ENCODE peak calls at places on chromosome 17, in four cellular contexts. O is K562, Z is HepG2, C is IMR-90. K is an unnamed sample.

GRCh38 chr17:37025847-37026533 is 77.2 kb downstream of the AATF start:
- DNase-seq in O (no peak), Z (no peak), C (no peak), K (no peak)

GRCh38 chr17:58918879-58919278 is 163.2 kb downstream of the PPM1E start:
- DNase-seq in O (no peak), Z (no peak), C (no peak), K (no peak)

GRCh38 chr17:39027037-39027436 is 59.8 kb upstream of the FBXO47 start:
- DNase-seq in O (no peak), Z (no peak), C (no peak), K (peak)

GRCh38 chr17:39144414-39144813 is 7.0 kb downstream of the PLXDC1 start:
- DNase-seq in O (no peak), Z (no peak), C (peak), K (no peak)

GRCh38 chr17:76467366-76467765 is at the start of gene AANAT:
- DNase-seq in O (no peak), Z (no peak), C (no peak), K (no peak)

GRCh38 chr17:72639711-72640110 is 452.8 kb downstream of the SLC39A11 start:
- DNase-seq in O (no peak), Z (no peak), C (no peak), K (no peak)

GRCh38 chr17:36072431-36073121 is 8.5 kb downstream of the CCL18 start:
- DNase-seq in O (peak), Z (peak), C (peak), K (peak)

GRCh38 chr17:62703269-62703775 is 75.9 kb downstream of the MRC2 start:
- DNase-seq in O (no peak), Z (no peak), C (peak), K (peak)

DNA sequence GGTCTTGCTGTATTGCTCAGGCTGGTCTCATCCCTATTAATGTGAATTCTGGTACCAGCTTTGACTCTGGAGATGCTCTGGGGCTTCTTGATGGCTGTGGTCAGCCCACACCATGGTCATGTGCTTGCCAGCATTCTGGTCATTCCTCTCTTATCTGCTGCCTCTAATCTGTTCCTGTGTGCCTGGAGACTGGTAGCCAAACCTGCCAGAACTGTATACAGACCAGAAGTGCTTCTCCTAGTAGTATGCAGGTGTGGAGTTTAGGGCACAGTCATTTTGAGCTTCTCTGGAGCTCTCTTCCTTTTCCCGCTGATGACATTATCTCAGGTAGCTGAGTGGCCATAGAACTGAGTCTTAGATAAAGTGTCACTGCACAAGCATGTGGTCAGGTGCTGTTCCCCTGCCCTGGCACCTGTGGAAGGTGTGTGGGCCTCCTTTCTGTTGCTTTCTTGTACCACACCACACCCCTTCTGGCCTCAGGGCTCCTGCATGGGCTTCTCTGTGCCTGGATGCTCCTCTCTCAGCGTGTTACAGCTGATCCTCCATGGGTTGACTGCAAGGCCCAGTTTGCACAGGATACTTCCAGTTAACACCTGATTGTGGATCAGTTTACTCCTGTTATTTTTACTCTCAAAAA is 162.7 kb downstream of the SPECC1 start:
- DNase-seq in O (no peak), Z (peak), C (peak), K (no peak)
- TF ChIP-seq MAZ in O (no peak), Z (no peak), C (no peak), K (no peak)

GRCh38 chr17:7356072-7356549 is 1.2 kb downstream of the TMEM95 start:
- DNase-seq in O (peak), Z (no peak), C (peak), K (peak)
- TF ChIP-seq MAZ in O (peak), Z (peak), C (peak), K (peak)

DNA sequence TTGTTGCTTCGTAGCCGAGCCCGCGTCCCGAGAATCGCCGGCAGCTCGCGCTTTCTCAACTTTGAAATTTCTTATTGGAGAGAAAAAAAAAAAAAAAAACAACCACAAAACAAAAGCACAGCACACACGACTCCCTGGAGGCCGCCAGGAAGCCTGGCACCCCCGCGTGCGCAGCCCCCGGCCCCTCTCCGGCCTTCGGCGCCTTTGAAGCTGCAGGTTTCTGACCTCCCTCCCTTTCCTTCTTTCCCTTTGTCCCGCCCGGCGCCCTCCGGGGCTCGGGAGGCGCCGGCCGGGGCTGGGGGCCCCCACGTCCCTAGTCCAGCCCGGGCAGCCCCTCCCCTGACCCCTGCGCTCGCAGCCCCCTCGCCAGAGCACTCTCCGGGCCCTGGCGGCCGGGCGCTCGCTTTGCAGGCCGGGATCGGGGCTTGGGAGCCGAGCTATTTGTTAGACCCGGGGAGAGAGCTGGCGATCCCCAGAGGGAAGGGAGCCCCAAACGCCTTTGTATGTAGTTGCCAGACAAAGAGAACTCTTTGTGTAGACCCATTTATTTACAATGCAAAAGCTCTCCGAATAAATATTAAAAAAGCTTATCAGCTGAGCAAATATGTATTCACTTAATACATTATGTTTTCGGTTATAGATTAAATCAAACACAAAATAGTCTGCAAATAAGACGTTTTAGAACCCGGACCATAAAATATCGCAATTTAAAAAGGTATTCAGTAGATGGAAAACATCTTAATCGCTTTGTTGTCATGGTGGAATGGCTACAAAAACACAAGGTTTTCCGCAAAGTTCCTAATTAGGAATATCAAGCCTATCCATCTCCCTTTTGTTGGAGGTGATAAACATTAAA is 2.3 kb downstream of the BAHCC1 start:
- DNase-seq in O (no peak), Z (peak), C (peak), K (peak)
- TF ChIP-seq MAZ in O (no peak), Z (no peak), C (no peak), K (no peak)

GRCh38 chr17:7651959-7652658 is 1.4 kb downstream of the ATP1B2 start:
- DNase-seq in O (no peak), Z (no peak), C (no peak), K (no peak)

GRCh38 chr17:7652659-7653343 is 2.1 kb downstream of the ATP1B2 start:
- DNase-seq in O (no peak), Z (no peak), C (no peak), K (no peak)

GRCh38 chr17:7654832-7655540 is 4.3 kb downstream of the ATP1B2 start:
- DNase-seq in O (no peak), Z (no peak), C (peak), K (no peak)

GRCh38 chr17:7651097-7651958 is 602 bp downstream of the ATP1B2 start:
- DNase-seq in O (peak), Z (no peak), C (no peak), K (no peak)

GRCh38 chr17:7650509-7651096 is at the start of gene ATP1B2:
- DNase-seq in O (peak), Z (peak), C (no peak), K (peak)
- TF ChIP-seq MAZ in O (peak), Z (no peak), C (no peak), K (no peak)

DNA sequence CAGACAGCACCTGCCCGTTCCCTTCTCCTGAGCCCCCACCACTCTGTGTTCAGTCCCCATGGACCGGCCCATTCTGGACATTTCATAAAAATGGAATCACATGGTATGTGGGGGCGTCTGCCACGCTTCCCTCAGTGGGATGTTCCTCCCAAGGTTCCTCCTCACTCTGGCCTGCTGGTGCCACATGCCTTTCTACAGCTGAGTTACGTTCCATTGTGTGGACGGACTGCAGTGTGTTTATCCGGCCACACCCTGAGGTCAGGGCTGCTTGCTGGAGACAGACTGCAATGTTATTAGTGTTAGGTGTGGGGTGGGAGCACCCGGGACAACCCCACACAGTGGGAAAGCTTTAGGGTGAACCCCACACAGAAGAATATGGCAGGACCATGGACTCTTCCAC is 5.9 kb upstream of the AATK start:
- DNase-seq in O (no peak), Z (peak), C (peak), K (no peak)
- TF ChIP-seq MAZ in O (no peak), Z (no peak), C (no peak), K (no peak)

GRCh38 chr17:55120651-55121050 is 144.1 kb upstream of the HLF start:
- DNase-seq in O (no peak), Z (no peak), C (no peak), K (no peak)

GRCh38 chr17:55122114-55122513 is 142.6 kb upstream of the HLF start:
- DNase-seq in O (no peak), Z (no peak), C (no peak), K (no peak)

GRCh38 chr17:55121268-55121667 is 143.5 kb upstream of the HLF start:
- DNase-seq in O (no peak), Z (no peak), C (no peak), K (no peak)

GRCh38 chr17:55124730-55125129 is 140.0 kb upstream of the HLF start:
- DNase-seq in O (no peak), Z (no peak), C (no peak), K (no peak)
- TF ChIP-seq MAZ in O (no peak), Z (no peak), C (no peak), K (no peak)

GRCh38 chr17:17096438-17097178 is 54.4 kb downstream of the MPRIP start:
- DNase-seq in O (no peak), Z (peak), C (peak), K (no peak)
- TF ChIP-seq MAZ in O (no peak), Z (no peak), C (no peak), K (no peak)

DNA sequence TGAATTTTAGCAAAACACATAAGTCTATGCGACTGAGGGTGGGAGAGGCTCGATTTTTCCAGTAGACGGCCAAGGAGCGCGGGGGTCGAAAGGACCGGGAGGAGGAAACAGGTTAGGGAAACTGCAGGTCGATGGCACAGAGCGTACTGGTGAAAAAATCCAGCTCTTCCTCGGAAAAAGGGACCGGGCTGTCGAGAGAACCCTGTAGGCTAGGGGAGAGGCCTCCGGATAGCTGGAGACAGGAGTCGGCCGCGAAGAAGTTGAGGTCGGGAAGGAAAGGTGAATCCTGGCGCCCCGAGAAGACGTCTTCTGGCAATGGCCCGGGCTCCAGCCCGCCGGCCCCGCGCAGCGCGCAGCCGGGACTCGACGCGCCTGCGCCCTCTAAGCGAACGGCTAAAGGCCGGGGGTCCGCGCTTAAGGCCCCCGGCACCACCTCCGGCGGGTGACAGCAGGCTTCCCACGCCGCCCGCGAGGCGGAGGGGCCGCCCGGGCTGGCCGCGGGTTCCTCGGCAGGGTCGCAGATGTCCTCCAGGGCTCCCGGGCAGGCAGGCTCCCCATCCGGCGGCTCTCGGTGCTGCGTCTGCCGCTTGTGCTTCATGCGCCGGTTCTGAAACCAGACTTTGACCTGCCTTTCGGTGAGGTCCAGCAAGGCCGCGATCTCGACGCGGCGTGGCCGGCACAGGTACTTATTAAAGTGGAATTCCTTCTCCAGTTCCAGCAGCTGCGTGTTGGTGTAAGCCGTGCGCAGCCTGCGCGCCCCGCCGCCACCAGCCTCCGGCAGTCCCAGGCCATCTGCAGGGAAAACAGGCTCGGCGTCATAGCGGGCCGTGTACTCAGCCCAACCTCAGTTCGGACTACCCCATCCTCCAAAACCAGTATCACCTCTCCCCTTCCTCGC is 1.7 kb downstream of the HOXB2 start:
- DNase-seq in O (no peak), Z (no peak), C (peak), K (peak)
- TF ChIP-seq MAZ in O (no peak), Z (no peak), C (no peak), K (no peak)

DNA sequence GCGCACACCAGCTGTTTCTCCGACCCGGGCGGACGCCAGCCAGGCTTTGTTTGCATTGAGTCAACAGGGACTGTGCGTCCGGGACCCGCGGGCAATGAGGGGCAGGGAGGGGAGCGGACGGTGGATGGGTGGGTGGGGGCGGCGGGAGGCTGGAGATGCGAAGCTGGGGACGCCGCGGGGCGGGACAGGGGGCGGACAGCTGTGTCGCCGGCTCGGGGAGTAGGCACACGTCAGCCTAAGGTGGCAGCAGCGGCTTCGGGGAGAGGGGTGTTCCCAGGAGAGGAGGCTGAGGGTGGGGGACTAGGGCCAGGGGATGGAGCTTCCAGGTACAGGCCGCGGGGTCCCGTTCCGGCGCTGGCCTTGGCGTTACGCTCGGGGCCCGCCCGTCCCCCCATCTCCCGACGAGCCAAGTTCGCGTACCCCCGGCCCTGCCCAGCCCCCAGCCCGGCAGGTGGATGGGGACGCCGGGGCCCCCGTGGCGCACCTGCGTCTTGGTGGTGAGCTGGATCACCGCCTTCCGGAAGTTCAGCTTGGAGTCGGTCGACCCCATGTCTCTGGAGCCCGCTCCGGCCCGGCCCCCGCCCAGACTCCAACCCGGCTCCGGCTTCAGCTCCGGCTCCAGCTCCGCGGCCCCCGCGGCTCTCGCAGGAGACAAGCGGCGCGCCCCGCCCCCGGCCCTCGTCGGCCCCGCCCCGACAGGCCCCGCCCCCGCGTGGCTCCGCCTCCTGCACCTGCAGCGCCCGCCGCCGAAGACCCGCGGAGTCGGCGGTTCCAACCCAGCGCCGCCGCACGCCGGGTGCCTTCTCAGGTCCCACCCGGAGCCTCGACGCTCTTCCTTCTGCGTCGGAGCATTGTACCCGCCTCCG is at the start of gene HID1:
- DNase-seq in O (peak), Z (peak), C (no peak), K (peak)
- TF ChIP-seq MAZ in O (no peak), Z (no peak), C (no peak), K (no peak)

GRCh38 chr17:71467719-71468118 is 653.1 kb upstream of the SOX9 start:
- DNase-seq in O (no peak), Z (no peak), C (no peak), K (no peak)

GRCh38 chr17:71470062-71470461 is 650.8 kb upstream of the SOX9 start:
- DNase-seq in O (no peak), Z (no peak), C (no peak), K (no peak)

GRCh38 chr17:71472809-71473789 is 647.7 kb upstream of the SOX9 start:
- DNase-seq in O (peak), Z (peak), C (peak), K (peak)
- TF ChIP-seq MAZ in O (no peak), Z (no peak), C (no peak), K (no peak)